ENCODE peak calls at places on chromosomes 12 and 14, in five cellular contexts. N, H, S, E and I are unnamed samples.

GRCh38 chr12:18454330-18454729 is 193.0 kb downstream of the PIK3C2G start:
- DNase-seq in N (no peak), S (no peak), E (no peak), H (no peak), I (no peak)

GRCh38 chr12:32489070-32489469 is 89.7 kb downstream of the FGD4 start:
- DNase-seq in E (no peak), H (no peak), S (no peak), N (no peak), I (no peak)

GRCh38 chr12:47993491-47993890 is 10.8 kb downstream of the COL2A1 start:
- DNase-seq in H (no peak), S (no peak), N (no peak), E (no peak), I (no peak)

GRCh38 chr12:42758806-42759205 is 169.3 kb upstream of the PRICKLE1 start:
- DNase-seq in E (no peak), S (no peak), H (no peak), N (no peak), I (no peak)

GRCh38 chr12:48716168-48716492 is 377 bp downstream of the CCNT1 start:
- DNase-seq in S (no peak), E (no peak), H (no peak), N (no peak), I (no peak)

GRCh38 chr12:6607751-6608591 is 792 bp upstream of the CHD4 start:
- DNase-seq in S (peak; percentile 66), N (peak; percentile 67), E (peak; percentile 56), H (peak; percentile 78), I (peak; percentile 92)

GRCh38 chr14:91417134-91417982 is at the start of gene CCDC88C:
- DNase-seq in N (no peak), H (peak; percentile 85), S (peak; percentile 93), E (peak; percentile 54), I (peak; percentile 22)

GRCh38 chr12:7609480-7609879 is 56.2 kb downstream of the APOBEC1 start:
- DNase-seq in N (no peak), H (no peak), S (no peak), E (no peak), I (no peak)

GRCh38 chr12:1350934-1351240 is 243.5 kb downstream of the FBXL14 start:
- DNase-seq in N (no peak), S (no peak), E (no peak), H (no peak), I (no peak)

GRCh38 chr12:71727958-71728357 is 26.7 kb upstream of the RAB21 start:
- DNase-seq in E (no peak), H (no peak), S (no peak), N (no peak), I (no peak)

GRCh38 chr12:131051155-131051473 is 97.4 kb downstream of the ADGRD1 start:
- DNase-seq in H (no peak), N (no peak), S (no peak), E (no peak), I (no peak)

GRCh38 chr12:25423355-25423754 is 129.7 kb downstream of the LMNTD1 start:
- DNase-seq in N (no peak), E (no peak), S (no peak), H (no peak), I (no peak)

GRCh38 chr14:34030864-34031263 is 80.0 kb upstream of the EGLN3 start:
- DNase-seq in S (peak; percentile 29), N (no peak), E (no peak), H (no peak), I (no peak)

GRCh38 chr14:99707921-99708320 is 23.8 kb downstream of the CYP46A1 start:
- DNase-seq in S (no peak), E (no peak), N (no peak), H (no peak), I (no peak)

GRCh38 chr14:71240866-71241520 is 333.7 kb downstream of the PCNX1 start:
- DNase-seq in S (no peak), H (no peak), N (no peak), E (no peak), I (no peak)

GRCh38 chr14:71236430-71236829 is 329.2 kb downstream of the PCNX1 start:
- DNase-seq in N (no peak), S (peak; percentile 71), E (no peak), H (no peak), I (no peak)

GRCh38 chr14:71240154-71240553 is 332.9 kb downstream of the PCNX1 start:
- DNase-seq in H (no peak), N (no peak), E (peak; percentile 11), S (no peak), I (no peak)

GRCh38 chr14:71237556-71237955 is 330.3 kb downstream of the PCNX1 start:
- DNase-seq in E (no peak), N (no peak), H (no peak), S (no peak), I (no peak)

DNA sequence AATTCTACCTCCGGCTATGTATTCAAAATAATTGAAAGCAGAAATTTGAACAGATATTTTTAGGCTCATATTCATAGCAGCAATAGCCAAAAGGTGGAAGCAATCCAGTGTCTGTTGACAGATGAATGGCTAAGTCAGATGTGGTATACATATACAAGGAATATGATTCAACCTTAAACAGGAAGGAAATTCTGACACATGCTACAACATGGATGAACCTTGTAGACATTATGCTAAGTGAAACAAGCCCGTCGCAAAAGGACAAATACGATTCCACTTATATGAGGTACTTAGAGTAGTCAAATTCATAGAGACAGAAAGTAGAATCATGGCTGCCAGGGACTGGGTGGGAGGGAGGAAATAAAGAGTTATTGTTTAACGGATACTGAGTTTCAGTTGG is 331.6 kb downstream of the PCNX1 start:
- DNase-seq in H (no peak), N (no peak), E (no peak), S (no peak), I (no peak)
- TF ChIP-seq MAX in H (no peak), N (no peak), E (no peak), S (no peak), I (no peak)

GRCh38 chr14:37623552-37623951 is 28.1 kb downstream of the TTC6 start:
- DNase-seq in S (no peak), E (no peak), N (no peak), H (no peak), I (peak; percentile 1)

GRCh38 chr14:37625597-37626595 is 30.5 kb downstream of the TTC6 start:
- DNase-seq in E (peak; percentile 74), H (no peak), S (no peak), N (no peak), I (no peak)

GRCh38 chr14:37620856-37621255 is 25.4 kb downstream of the TTC6 start:
- DNase-seq in N (no peak), E (no peak), H (no peak), S (no peak), I (no peak)

GRCh38 chr14:37623971-37624370 is 28.5 kb downstream of the TTC6 start:
- DNase-seq in E (no peak), S (no peak), H (no peak), N (no peak), I (no peak)

DNA sequence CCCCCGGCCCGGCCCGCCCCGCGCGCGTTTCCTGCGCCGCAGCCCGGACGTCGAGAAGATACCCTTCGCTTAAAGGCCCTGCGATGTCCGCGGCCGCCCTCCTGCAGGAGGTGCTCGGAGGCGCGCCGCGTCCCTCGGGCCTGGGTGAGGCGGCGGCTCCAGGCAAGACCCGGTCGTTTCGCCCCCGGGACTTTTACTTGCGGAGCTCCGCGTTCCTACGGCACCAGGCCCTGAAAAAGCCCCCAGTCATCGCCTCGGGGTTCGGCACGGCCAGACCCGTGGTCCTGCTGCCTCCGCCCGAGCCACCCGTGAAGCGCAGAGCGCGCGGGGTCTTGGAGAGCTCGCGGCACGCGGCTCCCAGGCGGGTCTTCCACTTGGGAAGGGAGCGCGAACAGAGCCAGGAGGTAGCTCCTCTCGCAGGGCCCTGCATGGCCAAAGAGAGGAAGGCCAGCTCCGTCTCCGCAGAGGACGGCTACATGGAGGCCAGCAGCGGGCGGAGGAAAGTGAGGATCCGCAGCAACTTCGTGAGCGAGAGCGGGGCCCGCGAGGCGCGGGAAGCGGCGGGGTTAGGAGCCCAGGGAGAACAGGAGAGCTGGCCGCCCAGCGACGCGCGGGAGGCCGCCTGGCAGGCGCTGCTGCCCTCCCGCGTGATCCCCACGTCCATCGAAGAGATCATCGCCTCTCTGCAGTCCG is 26.9 kb downstream of the TTC6 start:
- DNase-seq in H (no peak), N (no peak), S (no peak), E (no peak), I (no peak)
- TF ChIP-seq ZBTB33 in H (no peak), N (no peak), S (no peak), E (peak; percentile 18), I (no peak)

GRCh38 chr12:50104614-50105366 is 982 bp downstream of the GPD1 start:
- DNase-seq in H (no peak), S (no peak), E (peak; percentile 41), N (no peak), I (no peak)
- TF ChIP-seq MAX in H (no peak), S (no peak), E (no peak), N (no peak), I (no peak)

GRCh38 chr14:20578325-20578724 is 9.5 kb downstream of the RNASE11 start:
- DNase-seq in S (no peak), N (no peak), E (no peak), H (no peak), I (no peak)
- TF ChIP-seq ZBTB33 in S (no peak), N (no peak), E (no peak), H (no peak), I (no peak)

DNA sequence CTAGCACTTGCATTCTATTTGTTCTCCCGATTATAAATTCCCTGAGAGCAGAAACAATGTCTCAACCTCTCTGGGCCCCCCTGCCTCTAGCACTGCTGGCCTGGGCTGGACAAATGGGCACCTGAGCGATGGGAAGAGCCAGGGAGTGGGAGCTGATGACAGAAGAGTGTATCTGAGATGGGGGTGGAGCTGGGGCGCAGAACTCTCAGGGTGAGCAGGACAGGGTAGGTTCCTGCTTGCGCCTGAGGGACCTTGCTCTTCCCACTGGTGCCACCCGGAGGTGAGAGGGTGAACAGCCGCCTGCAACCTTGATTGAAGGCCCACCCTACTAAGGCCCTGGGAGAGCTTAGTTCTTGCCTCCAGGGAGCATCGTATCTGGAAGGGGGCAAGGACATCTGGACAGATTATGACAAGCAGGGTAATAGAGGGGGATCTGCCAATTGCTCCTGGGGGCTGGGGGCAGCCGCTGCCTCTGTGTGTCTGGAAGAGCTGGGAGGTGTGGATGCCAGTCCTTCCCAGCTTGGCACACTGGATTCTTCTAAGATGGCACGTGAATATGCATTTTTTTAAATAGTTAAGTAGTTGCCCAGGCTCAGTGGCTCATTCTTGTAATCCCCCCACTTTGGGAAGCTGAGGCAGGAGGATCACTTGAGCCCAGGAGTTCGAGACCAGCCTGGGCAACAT is 43.0 kb upstream of the TSPAN9 start:
- DNase-seq in S (peak; percentile 92), E (peak; percentile 55), N (no peak), H (peak; percentile 74), I (peak; percentile 31)
- TF ChIP-seq MAX in S (no peak), E (no peak), N (no peak), H (no peak), I (no peak)

DNA sequence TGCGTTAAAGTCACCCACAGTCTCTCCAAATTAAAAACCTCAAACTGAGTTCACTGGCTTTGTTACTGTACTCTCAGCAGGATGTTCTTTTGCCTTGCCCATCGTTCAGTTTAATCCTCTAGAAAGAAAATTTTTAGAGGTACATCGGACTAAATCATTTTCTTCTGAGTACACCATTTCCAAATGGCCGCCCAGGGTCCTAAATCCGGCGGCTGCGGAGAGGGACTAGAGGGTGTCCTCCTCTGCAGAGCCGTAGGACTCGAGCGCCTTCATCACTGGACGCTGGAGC is 1.4 kb downstream of the LIN7A start:
- DNase-seq in E (no peak), N (no peak), H (no peak), S (no peak), I (no peak)
- TF ChIP-seq ZBTB33 in E (no peak), N (no peak), H (no peak), S (no peak), I (no peak)

GRCh38 chr14:93316716-93317115 is 16.1 kb downstream of the BTBD7 start:
- DNase-seq in N (no peak), E (no peak), S (no peak), H (no peak), I (no peak)
- TF ChIP-seq MAX in N (no peak), E (no peak), S (no peak), H (no peak), I (no peak)